ENCODE peak calls at places on chromosomes 5 and 9, in five cellular contexts. U is osteocyte; R is naive thymus-derived CD8-positive, alpha-beta T cell; B is stimulated activated CD4-positive, alpha-beta T cell treated with anti-CD3 and anti-CD28 coated beads, Interleukin-1b, Interleukin-23, amount 100 ng/mL, for 24 hours; X is activated T-cell treated with anti-CD3 and anti-CD28 coated beads for 1 hour. H is an unnamed sample.

GRCh38 chr9:126705767-126706697 is 92.3 kb downstream of the LMX1B start:
- DNase-seq in U (peak; percentile 84), R (peak; percentile 45), B (peak; percentile 63), X (peak; percentile 78), H (peak; percentile 30)

GRCh38 chr5:65021527-65022226 is 252.9 kb downstream of the CWC27 start:
- DNase-seq in U (no peak), R (no peak), B (no peak), X (no peak), H (no peak)

GRCh38 chr5:52985306-52985705 is 3.8 kb upstream of the ITGA2 start:
- DNase-seq in U (no peak), R (no peak), B (no peak), X (no peak), H (no peak)

GRCh38 chr5:16304846-16305245 is 125.3 kb upstream of the MARCHF11 start:
- DNase-seq in U (no peak), R (no peak), B (no peak), X (no peak), H (no peak)

GRCh38 chr5:119750887-119751733 is 121.8 kb downstream of the FAM170A start:
- DNase-seq in U (no peak), R (no peak), B (no peak), X (no peak), H (no peak)

GRCh38 chr9:101727621-101728524 is 10.6 kb downstream of the GRIN3A start:
- DNase-seq in U (no peak), R (peak; percentile 4), B (no peak), X (no peak), H (no peak)

GRCh38 chr9:83012160-83012559 is 50.8 kb downstream of the RASEF start:
- DNase-seq in U (no peak), R (no peak), B (no peak), X (no peak), H (no peak)

GRCh38 chr9:8649157-8649556 is 849.6 kb upstream of the DMAC1 start:
- DNase-seq in U (no peak), R (no peak), B (no peak), X (no peak), H (peak; percentile 45)

GRCh38 chr9:129318121-129319075 is 140.3 kb upstream of the IER5L start:
- DNase-seq in U (peak; percentile 84), R (no peak), B (no peak), X (no peak), H (no peak)

GRCh38 chr9:38232895-38233294 is 159.6 kb upstream of the ALDH1B1 start:
- DNase-seq in U (peak; percentile 71), R (no peak), B (no peak), X (no peak), H (no peak)

GRCh38 chr9:109771084-109771483 is 8.9 kb upstream of the PALM2AKAP2 start:
- DNase-seq in U (no peak), R (no peak), B (no peak), X (no peak), H (no peak)

GRCh38 chr5:116806879-116807278 is 232.3 kb upstream of the SEMA6A start:
- DNase-seq in U (no peak), R (no peak), B (no peak), X (no peak), H (no peak)

GRCh38 chr5:171310816-171311697 is 2.0 kb downstream of the TLX3 start:
- DNase-seq in U (no peak), R (no peak), B (no peak), X (no peak), H (no peak)